ENCODE peak calls at places on chromosomes 7 and 10, in six cellular contexts. E is adrenal gland, M is HCT116, D is transverse colon, T is upper lobe of left lung, C is tibial nerve. K is an unnamed sample.

GRCh38 chr7:121083138-121083789 is 94.8 kb downstream of the CPED1 start:
- DNase-seq in T (no peak), C (no peak), E (no peak), M (no peak), D (no peak), K (no peak)

GRCh38 chr7:122457969-122458368 is 153.4 kb upstream of the FEZF1 start:
- DNase-seq in D (no peak), E (no peak), T (no peak), C (no peak), M (no peak), K (no peak)

GRCh38 chr7:70856889-70857511 is 274.9 kb upstream of the GALNT17 start:
- DNase-seq in C (peak; percentile 58), D (peak; percentile 60), M (peak; percentile 13), E (peak; percentile 90), T (no peak), K (no peak)

GRCh38 chr7:104111294-104111693 is 96.5 kb downstream of the ORC5 start:
- DNase-seq in E (no peak), T (no peak), D (no peak), C (no peak), M (no peak), K (no peak)

GRCh38 chr10:29210469-29210868 is 78.4 kb upstream of the LYZL1 start:
- DNase-seq in M (no peak), C (no peak), T (no peak), D (no peak), E (no peak), K (no peak)

GRCh38 chr7:71637578-71637977 is 505.6 kb downstream of the GALNT17 start:
- DNase-seq in M (no peak), E (peak; percentile 57), C (no peak), D (no peak), T (no peak), K (no peak)

GRCh38 chr10:63266337-63267327 is 133.5 kb downstream of the NRBF2 start:
- DNase-seq in T (no peak), C (no peak), M (no peak), D (no peak), E (no peak), K (no peak)

GRCh38 chr10:86071758-86072157 is 294.8 kb downstream of the GRID1 start:
- DNase-seq in M (no peak), T (no peak), E (peak; percentile 14), D (no peak), C (no peak), K (no peak)

GRCh38 chr10:99487125-99487524 is 45.6 kb upstream of the NKX2-3 start:
- DNase-seq in D (no peak), M (no peak), C (no peak), E (no peak), T (no peak), K (no peak)

GRCh38 chr7:133853706-133854276 is 273.3 kb upstream of the LRGUK start:
- DNase-seq in C (no peak), T (no peak), E (no peak), M (peak; percentile 54), D (peak; percentile 35), K (no peak)

GRCh38 chr10:59675812-59676211 is 33.8 kb downstream of the SLC16A9 start:
- DNase-seq in C (no peak), E (no peak), T (no peak), D (no peak), M (no peak), K (no peak)

GRCh38 chr10:50437248-50437647 is 185.9 kb upstream of the ASAH2 start:
- DNase-seq in E (no peak), D (no peak), M (no peak), C (no peak), T (no peak), K (no peak)

GRCh38 chr7:111927383-111928019 is 278.7 kb downstream of the DOCK4 start:
- DNase-seq in E (no peak), C (no peak), M (no peak), T (no peak), D (no peak), K (no peak)

DNA sequence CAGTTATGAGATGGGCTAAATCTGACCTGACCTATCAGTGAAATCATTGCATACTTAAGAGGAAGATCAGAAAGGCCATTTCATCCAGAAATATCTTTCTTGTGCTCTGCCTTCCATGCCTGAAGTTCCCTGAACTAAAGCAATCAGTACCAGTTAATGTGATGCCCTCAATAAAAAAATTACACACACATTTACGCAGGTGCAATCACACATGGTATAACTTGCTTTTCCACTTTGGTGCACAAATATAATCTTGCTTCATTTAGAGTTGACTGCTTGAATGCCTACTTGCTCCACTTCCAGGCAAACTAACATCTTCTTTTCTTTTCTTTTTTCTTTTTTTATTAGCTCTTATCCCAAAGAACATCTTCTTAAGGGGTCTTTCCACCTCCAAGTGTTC is 58.3 kb upstream of the KIF5B start:
- DNase-seq in M (no peak), D (no peak), E (no peak), T (no peak), C (no peak), K (no peak)
- H3K9me3 ChIP-seq in M (no peaks in the 10 kb centered on the region), D (no peaks in the 10 kb centered on the region), E (no peaks in the 10 kb centered on the region), T (no peaks in the 10 kb centered on the region), C (no peaks in the 10 kb centered on the region), K (no peaks in the 10 kb centered on the region)

GRCh38 chr7:143286522-143286890 is 1.6 kb upstream of the CASP2 start:
- DNase-seq in D (no peak), C (no peak), E (no peak), T (no peak), M (no peak), K (no peak)

GRCh38 chr7:143288836-143289235 is 685 bp downstream of the CASP2 start:
- DNase-seq in D (no peak), E (no peak), M (no peak), T (no peak), C (no peak), K (no peak)

GRCh38 chr7:143289421-143289820 is 1.3 kb downstream of the CASP2 start:
- DNase-seq in M (no peak), T (no peak), E (no peak), D (no peak), C (no peak), K (no peak)

GRCh38 chr7:143287321-143287934 is 723 bp upstream of the CASP2 start:
- DNase-seq in M (no peak), C (no peak), D (no peak), E (no peak), T (no peak), K (no peak)

DNA sequence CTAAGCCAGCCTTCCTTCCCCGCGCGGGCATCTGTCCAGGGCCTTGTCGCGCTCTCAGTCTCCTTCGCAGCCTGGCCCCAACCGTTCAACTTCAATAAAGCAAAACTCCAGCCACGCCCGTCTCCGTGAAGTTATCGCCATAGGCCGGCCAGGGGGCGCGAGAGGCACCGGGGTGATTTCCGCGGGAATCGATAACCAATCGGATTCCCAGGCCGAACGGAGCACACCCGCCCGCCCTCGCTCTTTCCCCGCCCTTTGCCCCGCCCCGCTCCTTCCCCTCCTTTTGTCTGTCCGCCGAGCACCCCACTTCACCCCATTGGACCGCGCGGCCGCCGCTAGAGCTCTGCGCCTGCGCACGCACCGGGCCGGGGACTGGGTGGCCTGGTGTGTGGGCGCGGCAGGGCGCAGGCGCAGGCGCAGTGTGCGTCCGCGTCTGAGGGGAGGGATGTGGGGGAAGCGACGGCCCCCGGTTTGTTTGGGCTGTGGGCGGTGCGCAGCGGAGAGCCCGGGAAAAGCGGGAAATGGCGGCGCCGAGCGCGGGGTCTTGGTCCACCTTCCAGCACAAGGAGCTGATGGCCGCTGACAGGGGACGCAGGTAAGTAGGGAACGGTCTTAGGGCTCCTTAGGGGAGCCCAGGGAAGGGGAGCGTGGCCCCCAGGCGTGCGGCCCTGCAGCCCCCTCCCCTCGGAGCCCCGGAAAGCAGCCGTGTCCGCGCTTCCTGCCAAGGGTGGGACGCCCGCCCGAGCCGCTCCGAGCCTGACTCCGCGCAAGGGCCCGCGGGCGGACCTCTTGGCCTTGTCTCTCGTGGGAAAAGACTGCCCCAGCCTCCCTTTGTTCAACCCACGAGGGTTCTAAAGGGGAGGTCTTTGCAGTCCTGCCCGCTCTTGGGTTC is at the start of gene CASP2:
- DNase-seq in C (peak; percentile 94), D (peak; percentile 99), T (peak; percentile 100), M (peak; percentile 88), E (peak; percentile 98), K (peak; percentile 87)
- TF ChIP-seq POLR2A in C (peak; percentile 73), D (peak; percentile 78), T (peak; percentile 85), M (peak; percentile 36), E (peak; percentile 59), K (peak; percentile 86)

GRCh38 chr7:138525757-138526156 is 65.7 kb downstream of the TRIM24 start:
- DNase-seq in D (no peak), E (no peak), T (no peak), M (no peak), C (no peak), K (no peak)
- H3K9me3 ChIP-seq in D (peaks cover 45% of the 10 kb centered on the region), E (peaks cover 13% of the 10 kb centered on the region), T (peaks cover 25% of the 10 kb centered on the region), M (peaks cover 17% of the 10 kb centered on the region), C (peaks cover 38% of the 10 kb centered on the region), K (no peaks in the 10 kb centered on the region)

GRCh38 chr10:8356283-8356682 is 301.8 kb downstream of the GATA3 start:
- DNase-seq in M (no peak), C (no peak), T (no peak), E (no peak), D (no peak), K (no peak)

GRCh38 chr10:8361510-8361844 is 307.0 kb downstream of the GATA3 start:
- DNase-seq in D (no peak), T (no peak), M (no peak), E (no peak), C (no peak), K (no peak)

GRCh38 chr10:8359467-8359866 is 305.0 kb downstream of the GATA3 start:
- DNase-seq in D (no peak), M (no peak), C (no peak), T (no peak), E (no peak), K (no peak)

GRCh38 chr10:8360365-8360764 is 305.9 kb downstream of the GATA3 start:
- DNase-seq in E (no peak), M (no peak), C (no peak), D (no peak), T (no peak), K (no peak)

DNA sequence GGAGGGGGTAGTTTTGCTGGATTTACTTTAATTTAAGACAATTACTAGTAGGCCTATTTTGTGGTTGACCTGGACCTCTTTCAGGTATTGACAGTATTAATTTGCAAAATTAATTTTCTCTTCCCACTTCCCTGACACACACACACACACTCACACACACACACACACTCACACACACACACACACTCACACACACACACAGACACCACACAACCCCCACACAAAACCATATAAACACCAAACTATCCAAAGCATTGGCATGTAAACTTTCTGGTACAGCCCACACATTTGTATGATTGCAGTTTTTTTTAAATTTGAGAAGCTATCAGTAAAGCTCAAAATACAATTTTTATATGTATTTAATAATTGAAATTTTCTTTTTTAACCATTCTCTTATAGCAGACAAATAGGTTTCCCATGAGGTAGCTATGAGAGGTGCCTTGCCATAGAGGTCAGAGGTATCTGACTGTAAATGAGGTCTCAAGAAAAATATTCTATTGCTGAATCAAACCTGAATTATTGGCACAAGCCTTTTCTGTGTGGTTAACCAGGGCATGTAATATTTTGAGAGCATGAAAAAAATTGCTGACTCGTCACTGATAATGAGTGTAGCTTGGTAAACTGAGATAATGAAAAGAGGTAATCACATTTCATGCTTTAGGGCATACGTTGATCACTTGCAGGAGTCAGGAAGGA is 306.5 kb downstream of the GATA3 start:
- DNase-seq in T (no peak), C (no peak), D (no peak), M (no peak), E (no peak), K (no peak)
- TF ChIP-seq POLR2A in T (no peak), C (no peak), D (no peak), M (no peak), E (no peak), K (no peak)

K was measured in esophagus squamous epithelium.